ENCODE peak calls at places on chromosome 14, in seven cellular contexts. W is GM10248, N is LNCaP clone FGC, Z is cardiac septum, L is GM04504, V is EL, Y is psoas muscle. S is an unnamed sample.
A peak's percentile ranks its signal among the peaks of the same experiment; 100 is the strongest.

GRCh38 chr14:95294834-95295599 is 24.7 kb downstream of the CLMN start:
- DNase-seq in W (no peak), N (no peak), Z (no peak), L (no peak), V (no peak), Y (no peak), S (no peak)

GRCh38 chr14:57275023-57275664 is 6.4 kb downstream of the AP5M1 start:
- DNase-seq in W (no peak), N (no peak), Z (no peak), L (no peak), V (no peak), Y (no peak), S (no peak)

GRCh38 chr14:75286313-75286712 is 7.7 kb downstream of the FOS start:
- DNase-seq in W (no peak), N (no peak), Z (no peak), L (no peak), V (no peak), Y (peak; percentile 64), S (no peak)

GRCh38 chr14:68936980-68937379 is 42.1 kb downstream of the ACTN1 start:
- DNase-seq in W (no peak), N (no peak), Z (no peak), L (no peak), V (no peak), Y (no peak), S (no peak)

GRCh38 chr14:24978862-24979724 is 70.9 kb downstream of the STXBP6 start:
- DNase-seq in W (peak; percentile 45), N (no peak), Z (no peak), L (no peak), V (peak; percentile 24), Y (no peak), S (no peak)

GRCh38 chr14:76805245-76805644 is 7.4 kb downstream of the ANGEL1 start:
- DNase-seq in W (no peak), N (no peak), Z (no peak), L (no peak), V (no peak), Y (no peak), S (no peak)

GRCh38 chr14:60867503-60868172 is 113.2 kb downstream of the TRMT5 start:
- DNase-seq in W (no peak), N (no peak), Z (no peak), L (no peak), V (no peak), Y (no peak), S (no peak)

GRCh38 chr14:67623114-67623513 is 3.4 kb downstream of the ARG2 start:
- DNase-seq in W (no peak), N (no peak), Z (no peak), L (no peak), V (peak; percentile 9), Y (no peak), S (no peak)

GRCh38 chr14:21268612-21269251 is 510 bp downstream of the HNRNPC start:
- DNase-seq in W (no peak), N (peak; percentile 28), Z (no peak), L (no peak), V (peak; percentile 57), Y (peak; percentile 62), S (no peak)